ENCODE peak calls at places on chromosomes 11 and 22, in five cellular contexts. One of them, this sample, is unnamed.

GRCh38 chr11:545171-545570 is 7.8 kb downstream of the LRRC56 start:
- DNase-seq in RWPE1: no peak
- DNase-seq in foreskin fibroblast: no peak
- DNase-seq in retinal pigment epithelial cell: no peak
- DNase-seq in fibroblast of pulmonary artery: no peak
- DNase-seq in this sample: no peak

GRCh38 chr11:73040046-73040445 is 102.1 kb downstream of the FCHSD2 start:
- DNase-seq in RWPE1: no peak
- DNase-seq in fibroblast of pulmonary artery: no peak
- DNase-seq in foreskin fibroblast: no peak
- DNase-seq in retinal pigment epithelial cell: no peak
- DNase-seq in this sample: no peak

GRCh38 chr11:98056945-98057344 is 963.8 kb upstream of the CNTN5 start:
- DNase-seq in foreskin fibroblast: no peak
- DNase-seq in fibroblast of pulmonary artery: no peak
- DNase-seq in retinal pigment epithelial cell: no peak
- DNase-seq in RWPE1: no peak
- DNase-seq in this sample: no peak

GRCh38 chr11:95925011-95925410 is 1.1 kb upstream of the MTMR2 start:
- DNase-seq in foreskin fibroblast: no peak
- DNase-seq in RWPE1: peak
- DNase-seq in retinal pigment epithelial cell: no peak
- DNase-seq in fibroblast of pulmonary artery: peak
- DNase-seq in this sample: no peak

GRCh38 chr11:47551086-47551485 is 1.8 kb downstream of the CELF1 start:
- DNase-seq in fibroblast of pulmonary artery: peak
- DNase-seq in RWPE1: no peak
- DNase-seq in retinal pigment epithelial cell: no peak
- DNase-seq in foreskin fibroblast: no peak
- DNase-seq in this sample: no peak

GRCh38 chr11:65388731-65389130 is 2.3 kb downstream of the FRMD8 start:
- DNase-seq in foreskin fibroblast: no peak
- DNase-seq in RWPE1: no peak
- DNase-seq in fibroblast of pulmonary artery: no peak
- DNase-seq in retinal pigment epithelial cell: no peak
- DNase-seq in this sample: no peak

GRCh38 chr11:57781529-57781943 is 19.9 kb downstream of the CTNND1 start:
- DNase-seq in foreskin fibroblast: no peak
- DNase-seq in RWPE1: peak
- DNase-seq in retinal pigment epithelial cell: no peak
- DNase-seq in fibroblast of pulmonary artery: peak
- DNase-seq in this sample: no peak

GRCh38 chr11:9972917-9973504 is 309.1 kb downstream of the SWAP70 start:
- DNase-seq in fibroblast of pulmonary artery: peak
- DNase-seq in RWPE1: peak
- DNase-seq in retinal pigment epithelial cell: no peak
- DNase-seq in foreskin fibroblast: peak
- DNase-seq in this sample: no peak

GRCh38 chr22:50180727-50181521 is 4.8 kb upstream of the TRABD start:
- DNase-seq in fibroblast of pulmonary artery: no peak
- DNase-seq in retinal pigment epithelial cell: no peak
- DNase-seq in foreskin fibroblast: no peak
- DNase-seq in RWPE1: no peak
- DNase-seq in this sample: no peak

GRCh38 chr11:57425565-57426438 is 1.1 kb downstream of the SLC43A3 start:
- DNase-seq in retinal pigment epithelial cell: no peak
- DNase-seq in foreskin fibroblast: no peak
- DNase-seq in RWPE1: no peak
- DNase-seq in fibroblast of pulmonary artery: peak
- DNase-seq in this sample: no peak

GRCh38 chr11:78449866-78450265 is 32.2 kb upstream of the GAB2 start:
- DNase-seq in fibroblast of pulmonary artery: peak
- DNase-seq in foreskin fibroblast: peak
- DNase-seq in RWPE1: no peak
- DNase-seq in retinal pigment epithelial cell: peak
- DNase-seq in this sample: no peak

GRCh38 chr11:877565-877964 is 33.0 kb downstream of the CHID1 start:
- DNase-seq in retinal pigment epithelial cell: no peak
- DNase-seq in fibroblast of pulmonary artery: no peak
- DNase-seq in foreskin fibroblast: no peak
- DNase-seq in RWPE1: no peak
- DNase-seq in this sample: no peak

GRCh38 chr11:72224587-72225410 is at the start of gene INPPL1:
- DNase-seq in fibroblast of pulmonary artery: peak
- DNase-seq in retinal pigment epithelial cell: no peak
- DNase-seq in foreskin fibroblast: no peak
- DNase-seq in RWPE1: no peak
- DNase-seq in this sample: no peak

GRCh38 chr22:33049125-33049729 is 9.0 kb downstream of the SYN3 start:
- DNase-seq in fibroblast of pulmonary artery: peak
- DNase-seq in retinal pigment epithelial cell: peak
- DNase-seq in RWPE1: peak
- DNase-seq in foreskin fibroblast: peak
- DNase-seq in this sample: peak

GRCh38 chr11:133386262-133386661 is 146.0 kb downstream of the OPCML start:
- DNase-seq in foreskin fibroblast: no peak
- DNase-seq in RWPE1: no peak
- DNase-seq in retinal pigment epithelial cell: no peak
- DNase-seq in fibroblast of pulmonary artery: no peak
- DNase-seq in this sample: no peak

GRCh38 chr11:112694813-112695212 is 266.4 kb upstream of the NCAM1 start:
- DNase-seq in retinal pigment epithelial cell: no peak
- DNase-seq in fibroblast of pulmonary artery: peak
- DNase-seq in RWPE1: peak
- DNase-seq in foreskin fibroblast: no peak
- DNase-seq in this sample: no peak

GRCh38 chr11:71927813-71928738 is at the start of gene XNDC1N:
- DNase-seq in RWPE1: peak
- DNase-seq in foreskin fibroblast: peak
- DNase-seq in retinal pigment epithelial cell: peak
- DNase-seq in fibroblast of pulmonary artery: peak
- DNase-seq in this sample: no peak

GRCh38 chr11:78417888-78418583 is 416 bp upstream of the GAB2 start:
- DNase-seq in fibroblast of pulmonary artery: peak
- DNase-seq in foreskin fibroblast: peak
- DNase-seq in RWPE1: peak
- DNase-seq in retinal pigment epithelial cell: no peak
- DNase-seq in this sample: peak

GRCh38 chr11:117022526-117022925 is 75.7 kb downstream of the SIK3 start:
- DNase-seq in RWPE1: no peak
- DNase-seq in foreskin fibroblast: no peak
- DNase-seq in retinal pigment epithelial cell: no peak
- DNase-seq in fibroblast of pulmonary artery: no peak
- DNase-seq in this sample: no peak

GRCh38 chr11:118448294-118448693 is 12.0 kb downstream of the KMT2A start:
- DNase-seq in RWPE1: no peak
- DNase-seq in fibroblast of pulmonary artery: peak
- DNase-seq in retinal pigment epithelial cell: no peak
- DNase-seq in foreskin fibroblast: peak
- DNase-seq in this sample: no peak

GRCh38 chr11:76086713-76087635 is 119.3 kb downstream of the WNT11 start:
- DNase-seq in retinal pigment epithelial cell: no peak
- DNase-seq in RWPE1: no peak
- DNase-seq in fibroblast of pulmonary artery: peak
- DNase-seq in foreskin fibroblast: peak
- DNase-seq in this sample: no peak

GRCh38 chr11:17979770-17980371 is 33.0 kb downstream of the SERGEF start:
- DNase-seq in RWPE1: peak
- DNase-seq in retinal pigment epithelial cell: no peak
- DNase-seq in foreskin fibroblast: no peak
- DNase-seq in fibroblast of pulmonary artery: peak
- DNase-seq in this sample: no peak

GRCh38 chr11:6586434-6587359 is 16.7 kb downstream of the RRP8 start:
- DNase-seq in foreskin fibroblast: no peak
- DNase-seq in RWPE1: no peak
- DNase-seq in fibroblast of pulmonary artery: no peak
- DNase-seq in retinal pigment epithelial cell: no peak
- DNase-seq in this sample: no peak

GRCh38 chr11:921921-922678 is 3.6 kb upstream of the AP2A2 start:
- DNase-seq in retinal pigment epithelial cell: no peak
- DNase-seq in fibroblast of pulmonary artery: no peak
- DNase-seq in RWPE1: no peak
- DNase-seq in foreskin fibroblast: no peak
- DNase-seq in this sample: no peak

GRCh38 chr11:129435499-129436245 is 60.0 kb downstream of the BARX2 start:
- DNase-seq in retinal pigment epithelial cell: no peak
- DNase-seq in RWPE1: no peak
- DNase-seq in foreskin fibroblast: no peak
- DNase-seq in fibroblast of pulmonary artery: no peak
- DNase-seq in this sample: no peak

GRCh38 chr22:27329471-27329870 is 472.1 kb downstream of the MN1 start:
- DNase-seq in RWPE1: no peak
- DNase-seq in foreskin fibroblast: no peak
- DNase-seq in retinal pigment epithelial cell: no peak
- DNase-seq in fibroblast of pulmonary artery: no peak
- DNase-seq in this sample: no peak

GRCh38 chr11:41872458-41872857 is 413.0 kb upstream of the LRRC4C start:
- DNase-seq in RWPE1: no peak
- DNase-seq in foreskin fibroblast: no peak
- DNase-seq in retinal pigment epithelial cell: no peak
- DNase-seq in fibroblast of pulmonary artery: no peak
- DNase-seq in this sample: no peak

DNA sequence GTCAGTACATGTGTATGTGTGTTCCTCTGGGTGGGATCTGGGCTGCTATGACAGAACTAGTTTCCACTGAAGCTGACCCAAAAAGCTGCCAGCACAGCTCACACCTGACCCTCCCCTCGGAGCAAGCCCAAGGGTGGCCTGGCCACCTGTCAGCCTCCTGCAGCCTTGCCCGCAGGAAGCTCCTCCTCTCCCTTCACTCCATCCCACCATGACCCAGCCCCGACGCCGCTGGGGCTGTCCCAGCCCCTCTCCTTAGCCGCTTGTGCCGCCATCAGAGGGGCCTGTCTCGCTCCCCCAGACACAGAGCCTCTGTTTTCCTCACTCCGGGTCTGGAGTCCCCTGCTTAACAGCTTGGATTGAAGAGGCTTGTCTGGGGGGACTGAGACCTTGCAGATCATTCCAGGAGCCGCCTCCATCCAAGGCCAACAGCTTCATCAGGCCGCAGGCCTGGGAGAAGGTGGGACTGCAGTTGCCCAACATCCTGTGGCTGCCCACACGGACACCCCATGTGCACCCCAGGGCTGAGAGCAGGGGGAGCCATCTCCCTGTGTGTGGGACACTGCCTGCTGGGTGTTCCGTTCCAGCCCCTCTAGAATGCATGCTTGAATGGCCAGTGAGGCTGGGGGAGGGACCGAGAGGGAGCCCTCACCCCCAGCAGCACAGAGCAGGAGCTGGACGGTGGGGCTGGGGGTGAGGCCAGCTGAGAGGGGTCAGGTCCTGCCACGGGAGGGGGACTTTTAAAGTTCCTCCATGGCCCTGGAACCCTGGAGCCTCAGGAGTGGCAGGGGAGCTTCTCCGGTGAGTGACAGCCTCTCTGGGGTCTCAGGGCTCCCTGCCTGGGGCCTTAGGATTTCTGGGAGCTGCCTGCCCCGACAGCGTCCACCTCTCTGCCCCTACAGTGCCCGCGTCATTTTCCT is 696 bp downstream of the MRGPRF start:
- DNase-seq in RWPE1: no peak
- DNase-seq in retinal pigment epithelial cell: no peak
- DNase-seq in fibroblast of pulmonary artery: no peak
- DNase-seq in foreskin fibroblast: peak
- DNase-seq in this sample: no peak
- TF ChIP-seq CTCF in RWPE1: no peak
- TF ChIP-seq CTCF in retinal pigment epithelial cell: no peak
- TF ChIP-seq CTCF in fibroblast of pulmonary artery: no peak
- TF ChIP-seq CTCF in foreskin fibroblast: no peak
- TF ChIP-seq CTCF in this sample: no peak

GRCh38 chr11:11407065-11407737 is 54.2 kb upstream of the CSNK2A3 start:
- DNase-seq in retinal pigment epithelial cell: no peak
- DNase-seq in fibroblast of pulmonary artery: no peak
- DNase-seq in foreskin fibroblast: no peak
- DNase-seq in RWPE1: no peak
- DNase-seq in this sample: no peak
- TF ChIP-seq CTCF in retinal pigment epithelial cell: no peak
- TF ChIP-seq CTCF in fibroblast of pulmonary artery: no peak
- TF ChIP-seq CTCF in foreskin fibroblast: no peak
- TF ChIP-seq CTCF in RWPE1: no peak
- TF ChIP-seq CTCF in this sample: no peak

DNA sequence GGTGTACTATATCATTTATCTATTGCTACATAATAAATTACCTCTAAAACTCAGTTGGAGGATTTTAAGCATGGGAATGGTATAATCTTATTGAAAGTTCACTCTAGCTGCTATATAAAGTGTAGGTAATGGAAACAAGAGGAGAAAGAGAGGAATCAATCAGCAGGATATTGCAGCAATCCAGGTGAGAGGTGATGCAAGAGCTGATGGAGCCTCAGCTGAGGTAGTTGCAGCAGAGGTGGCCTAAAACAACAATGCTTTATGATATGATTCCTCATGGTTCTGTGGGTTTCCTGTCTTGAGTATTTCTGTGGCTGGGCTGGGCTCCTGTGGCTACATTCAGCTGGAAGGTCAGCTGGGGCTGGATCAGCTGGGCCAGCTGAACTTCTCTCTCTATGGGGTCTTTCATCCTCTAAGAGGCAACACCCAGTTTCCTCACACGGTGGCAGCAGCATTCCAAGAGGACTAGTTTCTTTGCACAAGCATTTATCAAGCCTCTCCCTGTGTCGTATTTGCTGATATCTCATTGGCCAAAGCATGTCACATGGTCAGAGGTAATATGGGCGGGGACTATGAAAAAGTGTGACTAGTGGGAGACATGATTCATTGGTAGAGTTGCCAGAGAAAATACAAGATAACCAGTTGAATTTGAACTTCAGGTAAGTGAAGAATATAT is 135.4 kb upstream of the LARGE1 start:
- DNase-seq in retinal pigment epithelial cell: no peak
- DNase-seq in RWPE1: no peak
- DNase-seq in foreskin fibroblast: no peak
- DNase-seq in fibroblast of pulmonary artery: no peak
- DNase-seq in this sample: no peak
- TF ChIP-seq CTCF in retinal pigment epithelial cell: no peak
- TF ChIP-seq CTCF in RWPE1: no peak
- TF ChIP-seq CTCF in foreskin fibroblast: no peak
- TF ChIP-seq CTCF in fibroblast of pulmonary artery: no peak
- TF ChIP-seq CTCF in this sample: no peak

DNA sequence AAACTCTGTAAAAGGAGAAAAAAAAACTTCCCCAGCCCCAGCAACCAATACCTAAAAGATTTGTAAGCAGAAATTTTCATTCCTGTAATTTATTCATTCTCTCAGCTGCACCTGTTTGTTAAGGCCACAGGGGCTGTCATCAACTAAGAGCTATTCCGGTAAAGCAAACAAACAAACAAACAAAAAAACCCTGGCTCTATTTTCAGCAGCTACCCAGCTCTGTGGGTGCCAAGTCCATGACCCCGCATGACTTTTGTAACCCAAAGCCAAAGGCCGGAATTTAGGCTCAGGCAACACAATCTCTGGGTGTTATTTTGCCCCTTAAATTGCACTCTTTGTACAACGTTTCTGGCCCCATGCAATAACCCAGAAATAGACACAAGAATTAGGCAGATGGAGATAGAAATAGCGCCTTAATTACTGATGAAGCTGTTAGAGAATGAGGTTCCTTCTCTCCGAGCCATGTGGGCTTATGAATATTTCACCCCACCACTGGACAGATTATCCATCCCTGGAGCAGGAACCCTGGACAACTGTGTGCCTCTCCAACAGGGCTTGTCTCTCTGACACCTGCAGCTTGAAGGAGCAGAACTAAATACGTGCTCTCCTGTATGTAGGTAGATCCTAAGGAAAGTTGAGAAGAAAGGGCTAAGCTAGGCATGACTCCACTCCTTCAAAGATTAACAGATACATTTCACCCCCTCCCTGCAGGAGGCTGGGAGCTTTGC is 29.4 kb downstream of the APOL6 start:
- DNase-seq in foreskin fibroblast: no peak
- DNase-seq in RWPE1: no peak
- DNase-seq in fibroblast of pulmonary artery: no peak
- DNase-seq in retinal pigment epithelial cell: no peak
- DNase-seq in this sample: no peak
- TF ChIP-seq CTCF in foreskin fibroblast: no peak
- TF ChIP-seq CTCF in RWPE1: no peak
- TF ChIP-seq CTCF in fibroblast of pulmonary artery: no peak
- TF ChIP-seq CTCF in retinal pigment epithelial cell: no peak
- TF ChIP-seq CTCF in this sample: no peak